ENCODE peak calls at places on chromosomes 6 and 20, in seven cellular contexts. Z is adrenal gland, Q is psoas muscle, V is right cardiac atrium, I is upper lobe of left lung, W is aorta, T is sigmoid colon. C is an unnamed sample.

GRCh38 chr20:7770578-7770977 is 169.7 kb downstream of the HAO1 start:
- DNase-seq in Z (no peak), Q (no peak), V (no peak), I (no peak), W (no peak), T (no peak), C (no peak)

GRCh38 chr20:34311118-34312023 is 8.2 kb upstream of the AHCY start:
- DNase-seq in Z (no peak), Q (no peak), V (no peak), I (no peak), W (peak; percentile 82), T (no peak), C (no peak)

GRCh38 chr20:19921349-19921793 is 95.8 kb upstream of the NAA20 start:
- DNase-seq in Z (peak; percentile 33), Q (peak; percentile 21), V (no peak), I (no peak), W (no peak), T (no peak), C (no peak)

GRCh38 chr6:71245265-71246049 is 43.2 kb upstream of the OGFRL1 start:
- DNase-seq in Z (no peak), Q (no peak), V (peak; percentile 48), I (no peak), W (peak; percentile 66), T (no peak), C (no peak)

GRCh38 chr6:157486632-157487031 is 105.6 kb downstream of the ZDHHC14 start:
- DNase-seq in Z (no peak), Q (no peak), V (no peak), I (no peak), W (no peak), T (no peak), C (no peak)

GRCh38 chr6:16276991-16277981 is 38.9 kb downstream of the GMPR start:
- DNase-seq in Z (peak; percentile 77), Q (peak; percentile 84), V (peak; percentile 87), I (peak; percentile 66), W (peak; percentile 93), T (peak; percentile 72), C (peak; percentile 97)

GRCh38 chr6:118216751-118217150 is 309.7 kb downstream of the SLC35F1 start:
- DNase-seq in Z (no peak), Q (no peak), V (no peak), I (no peak), W (no peak), T (no peak), C (no peak)

GRCh38 chr6:37077459-37078296 is 72.2 kb downstream of the FGD2 start:
- DNase-seq in Z (peak; percentile 57), Q (peak; percentile 86), V (peak; percentile 94), I (peak; percentile 38), W (peak; percentile 91), T (peak; percentile 94), C (peak; percentile 86)

GRCh38 chr6:155524249-155524651 is 68.6 kb upstream of the NOX3 start:
- DNase-seq in Z (no peak), Q (no peak), V (no peak), I (no peak), W (no peak), T (no peak), C (peak; percentile 36)

GRCh38 chr6:1796706-1797529 is 187.2 kb downstream of the FOXC1 start:
- DNase-seq in Z (no peak), Q (no peak), V (no peak), I (no peak), W (no peak), T (no peak), C (no peak)

GRCh38 chr20:21622097-21622496 is 83.4 kb upstream of the PAX1 start:
- DNase-seq in Z (no peak), Q (no peak), V (no peak), I (no peak), W (no peak), T (no peak), C (no peak)

GRCh38 chr6:1893470-1894130 is 283.9 kb downstream of the FOXC1 start:
- DNase-seq in Z (no peak), Q (no peak), V (no peak), I (no peak), W (no peak), T (no peak), C (no peak)

GRCh38 chr20:59805786-59806577 is 127.5 kb downstream of the SYCP2 start:
- DNase-seq in Z (no peak), Q (no peak), V (no peak), I (peak; percentile 19), W (peak; percentile 67), T (no peak), C (no peak)

GRCh38 chr20:38278150-38278549 is 17.6 kb upstream of the KIAA1755 start:
- DNase-seq in Z (no peak), Q (no peak), V (no peak), I (no peak), W (no peak), T (peak; percentile 36), C (peak; percentile 87)

GRCh38 chr6:15516923-15517560 is 145.8 kb downstream of the DTNBP1 start:
- DNase-seq in Z (no peak), Q (no peak), V (no peak), I (no peak), W (peak; percentile 57), T (peak; percentile 51), C (no peak)

GRCh38 chr6:148657053-148657452 is 89.8 kb upstream of the UST start:
- DNase-seq in Z (no peak), Q (no peak), V (no peak), I (peak; percentile 56), W (no peak), T (no peak), C (no peak)

GRCh38 chr20:58401123-58401639 is 12.2 kb downstream of the VAPB start:
- DNase-seq in Z (no peak), Q (no peak), V (no peak), I (no peak), W (no peak), T (no peak), C (no peak)

GRCh38 chr20:58405504-58406291 is 16.7 kb downstream of the VAPB start:
- DNase-seq in Z (no peak), Q (no peak), V (no peak), I (no peak), W (no peak), T (no peak), C (no peak)

GRCh38 chr20:58402305-58402704 is 13.3 kb downstream of the VAPB start:
- DNase-seq in Z (no peak), Q (no peak), V (no peak), I (no peak), W (no peak), T (no peak), C (no peak)

GRCh38 chr20:58403272-58403671 is 14.2 kb downstream of the VAPB start:
- DNase-seq in Z (no peak), Q (no peak), V (no peak), I (no peak), W (no peak), T (no peak), C (no peak)

GRCh38 chr20:58402827-58403226 is 13.8 kb downstream of the VAPB start:
- DNase-seq in Z (no peak), Q (no peak), V (no peak), I (no peak), W (no peak), T (no peak), C (no peak)
- H3K27ac ChIP-seq in Z (no peak overlapping the region), Q (no peak overlapping the region), V (no peak overlapping the region), I (no peak overlapping the region), W (no peak overlapping the region), T (no peak overlapping the region), C (no peak overlapping the region)

GRCh38 chr6:48782230-48782629 is 671.2 kb upstream of the PTCHD4 start:
- DNase-seq in Z (no peak), Q (no peak), V (no peak), I (no peak), W (no peak), T (no peak), C (no peak)

GRCh38 chr6:48774276-48774675 is 663.3 kb upstream of the PTCHD4 start:
- DNase-seq in Z (no peak), Q (no peak), V (no peak), I (no peak), W (no peak), T (no peak), C (no peak)

GRCh38 chr6:48775157-48775556 is 664.2 kb upstream of the PTCHD4 start:
- DNase-seq in Z (no peak), Q (no peak), V (no peak), I (no peak), W (no peak), T (no peak), C (no peak)

DNA sequence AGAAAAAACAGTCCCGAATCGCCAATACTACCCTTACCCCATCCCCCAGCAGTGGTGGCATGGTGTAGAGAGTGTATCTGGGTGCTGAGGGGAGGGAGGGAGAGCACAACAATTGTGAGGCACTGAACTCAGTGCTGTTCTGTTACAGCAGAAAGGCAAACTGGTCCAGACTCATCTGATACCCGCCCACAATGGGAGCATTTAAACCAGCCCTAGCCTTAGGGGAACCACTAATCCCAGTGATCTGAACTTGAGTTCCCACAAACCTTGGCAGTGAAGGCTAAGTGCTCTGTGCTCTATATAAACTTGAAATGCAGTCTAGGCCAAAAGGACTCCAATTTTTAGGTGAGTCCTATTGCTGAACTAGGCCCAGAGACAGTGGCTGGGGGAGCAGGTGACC is 666.4 kb upstream of the PTCHD4 start:
- DNase-seq in Z (no peak), Q (no peak), V (no peak), I (no peak), W (no peak), T (no peak), C (no peak)
- H3K4me1 ChIP-seq in Z (no peaks in the 10 kb centered on the region), Q (no peaks in the 10 kb centered on the region), V (no peaks in the 10 kb centered on the region), I (no peaks in the 10 kb centered on the region), W (no peaks in the 10 kb centered on the region), T (no peaks in the 10 kb centered on the region), C (no peaks in the 10 kb centered on the region)

DNA sequence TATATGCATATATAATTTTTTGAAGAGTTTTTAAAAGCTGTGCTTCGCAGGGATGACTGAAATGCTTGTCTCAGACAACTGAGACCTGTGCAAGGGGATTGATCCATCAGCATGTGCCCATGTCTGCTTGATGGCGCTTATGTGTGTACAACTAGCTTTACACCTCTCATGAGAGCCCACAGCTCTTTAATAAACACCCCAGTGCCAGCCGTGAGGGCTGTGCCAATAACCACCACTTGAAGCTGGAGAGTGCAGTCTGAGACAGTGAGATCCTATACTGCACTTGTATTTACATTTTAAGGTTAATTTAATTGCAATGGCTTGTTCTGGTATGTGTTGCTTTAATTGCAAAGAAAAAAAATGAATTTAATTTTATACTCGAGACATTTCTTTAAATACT is 225.5 kb downstream of the BCKDHB start:
- DNase-seq in Z (no peak), Q (no peak), V (no peak), I (peak; percentile 21), W (no peak), T (no peak), C (no peak)
- H3K4me3 ChIP-seq in Z (no peak overlapping the region), Q (no peak overlapping the region), V (no peak overlapping the region), I (no peak overlapping the region), W (no peak overlapping the region), T (no peak overlapping the region), C (no peak overlapping the region)

GRCh38 chr20:44543345-44543744 is 21.5 kb upstream of the SERINC3 start:
- DNase-seq in Z (no peak), Q (no peak), V (no peak), I (no peak), W (no peak), T (no peak), C (no peak)

GRCh38 chr20:44544178-44544719 is 22.4 kb upstream of the SERINC3 start:
- DNase-seq in Z (no peak), Q (no peak), V (no peak), I (no peak), W (no peak), T (no peak), C (no peak)

GRCh38 chr20:44549123-44549522 is 27.3 kb upstream of the SERINC3 start:
- DNase-seq in Z (no peak), Q (no peak), V (no peak), I (no peak), W (no peak), T (no peak), C (no peak)

GRCh38 chr20:44548171-44548678 is 26.4 kb upstream of the SERINC3 start:
- DNase-seq in Z (no peak), Q (no peak), V (no peak), I (no peak), W (no peak), T (no peak), C (no peak)

GRCh38 chr20:44547419-44547818 is 25.5 kb upstream of the SERINC3 start:
- DNase-seq in Z (no peak), Q (no peak), V (no peak), I (no peak), W (no peak), T (no peak), C (no peak)
- H3K27ac ChIP-seq in Z (no peak overlapping the region), Q (no peak overlapping the region), V (no peak overlapping the region), I (no peak overlapping the region), W (no peak overlapping the region), T (peak overlapping the region; percentile 92), C (no peak overlapping the region)

C was measured in SJSA1.